ENCODE peak calls at places on chromosomes 5 and 9, in ten cellular contexts. C is kidney, E is brain microvascular endothelial cell, B is WERI-Rb-1, U is suprapubic skin, O is A549, Z is pancreas, F is lung, G is uterus, K is hepatocyte. H is an unnamed sample.

GRCh38 chr9:130929571-130930022 is 9.4 kb downstream of the FIBCD1 start:
- DNase-seq in K (no peak), O (no peak), Z (no peak), C (no peak), E (no peak), G (no peak), U (no peak), B (no peak), F (no peak), H (no peak)

GRCh38 chr5:168962323-168962722 is 338.6 kb downstream of the SLIT3 start:
- DNase-seq in C (no peak), O (no peak), U (no peak), K (no peak), F (no peak), G (no peak), Z (no peak), B (no peak), E (no peak), H (no peak)

GRCh38 chr9:129671519-129671918 is 6.1 kb downstream of the PRRX2 start:
- DNase-seq in E (no peak), Z (no peak), C (no peak), O (no peak), U (no peak), B (no peak), G (no peak), K (no peak), F (no peak), H (no peak)

GRCh38 chr5:59922220-59922619 is 28.7 kb upstream of the PDE4D start:
- DNase-seq in K (no peak), U (no peak), G (no peak), O (no peak), B (no peak), E (no peak), Z (no peak), F (no peak), C (no peak), H (no peak)

GRCh38 chr5:37831821-37832524 is 7.9 kb downstream of the GDNF start:
- DNase-seq in U (no peak), Z (no peak), B (no peak), K (no peak), F (no peak), E (no peak), G (no peak), O (no peak), C (no peak), H (no peak)

GRCh38 chr5:35319231-35320002 is 89.1 kb upstream of the PRLR start:
- DNase-seq in F (peak), U (peak), B (no peak), G (peak), Z (peak), K (peak), O (no peak), E (peak), C (peak), H (peak)

GRCh38 chr9:89395931-89396710 is 77.8 kb downstream of the SECISBP2 start:
- DNase-seq in F (no peak), Z (no peak), E (no peak), K (no peak), C (no peak), B (no peak), G (no peak), O (no peak), U (no peak), H (peak)

GRCh38 chr9:119801311-119801710 is 432.1 kb upstream of the BRINP1 start:
- DNase-seq in U (no peak), E (no peak), B (no peak), Z (no peak), G (no peak), O (no peak), C (no peak), K (no peak), F (no peak), H (no peak)

GRCh38 chr9:137168907-137169763 is 716 bp downstream of the LRRC26 start:
- DNase-seq in U (no peak), E (peak), O (peak), Z (peak), K (peak), G (no peak), C (no peak), F (no peak), B (peak), H (no peak)

GRCh38 chr5:1156754-1157460 is 44.5 kb upstream of the SLC6A19 start:
- DNase-seq in G (no peak), B (no peak), U (no peak), K (no peak), O (no peak), Z (no peak), E (no peak), F (no peak), C (no peak), H (no peak)

GRCh38 chr5:52709171-52709925 is 78.4 kb upstream of the ITGA1 start:
- DNase-seq in C (no peak), B (no peak), F (no peak), G (no peak), O (no peak), Z (no peak), E (peak), U (no peak), K (no peak), H (peak)

GRCh38 chr9:136283291-136284235 is 20.3 kb downstream of the CCDC187 start:
- DNase-seq in K (peak), C (peak), E (peak), Z (peak), O (peak), G (peak), B (peak), F (peak), U (no peak), H (peak)

GRCh38 chr9:124079176-124079925 is 67.8 kb downstream of the LHX2 start:
- DNase-seq in B (no peak), E (peak), U (no peak), Z (no peak), G (no peak), C (no peak), O (peak), F (no peak), K (no peak), H (no peak)

GRCh38 chr9:128143409-128144238 is 5.6 kb upstream of the LCN2 start:
- DNase-seq in O (no peak), Z (peak), K (no peak), G (no peak), U (no peak), F (no peak), B (no peak), C (peak), E (no peak), H (peak)

GRCh38 chr9:18795947-18796705 is 236.9 kb downstream of the SAXO1 start:
- DNase-seq in U (no peak), G (no peak), C (no peak), O (no peak), B (peak), Z (no peak), E (peak), F (no peak), K (no peak), H (no peak)

GRCh38 chr5:181190711-181191525 is 14.1 kb downstream of the TRIM7 start:
- DNase-seq in E (no peak), F (no peak), U (no peak), C (peak), K (peak), O (peak), G (peak), Z (peak), B (peak), H (peak)

GRCh38 chr5:110618941-110619340 is 107.5 kb downstream of the TMEM232 start:
- DNase-seq in F (no peak), U (no peak), C (no peak), O (no peak), E (no peak), K (no peak), Z (no peak), B (no peak), G (no peak), H (no peak)

GRCh38 chr5:77028631-77029375 is 1.4 kb upstream of the AGGF1 start:
- DNase-seq in G (no peak), Z (no peak), F (no peak), C (no peak), E (no peak), B (no peak), K (no peak), O (peak), U (no peak), H (no peak)
- H3K4me3 ChIP-seq in G (no peak), Z (no peak), F (no peak), C (no peak), E (no peak), B (no peak), K (no peak), O (no peak), U (no peak), H (no peak)

GRCh38 chr5:160290751-160291150 is 21.6 kb downstream of the CCNJL start:
- DNase-seq in O (no peak), G (no peak), C (no peak), Z (no peak), U (peak), F (no peak), B (no peak), E (no peak), K (no peak), H (no peak)

GRCh38 chr5:160287378-160288051 is 24.8 kb downstream of the CCNJL start:
- DNase-seq in G (no peak), K (peak), F (peak), Z (peak), C (peak), B (peak), U (no peak), E (peak), O (no peak), H (peak)

GRCh38 chr5:160291467-160291866 is 20.9 kb downstream of the CCNJL start:
- DNase-seq in K (no peak), O (no peak), B (no peak), G (no peak), F (no peak), Z (no peak), E (no peak), C (no peak), U (no peak), H (no peak)

GRCh38 chr5:160289356-160289651 is 23.1 kb downstream of the CCNJL start:
- DNase-seq in B (no peak), E (no peak), Z (no peak), U (no peak), G (no peak), F (no peak), O (no peak), K (no peak), C (no peak), H (no peak)

GRCh38 chr5:160289721-160290120 is 22.6 kb downstream of the CCNJL start:
- DNase-seq in E (no peak), G (no peak), O (no peak), K (no peak), U (no peak), C (peak), B (no peak), F (peak), Z (no peak), H (no peak)
- H3K4me3 ChIP-seq in E (no peak), G (no peak), O (no peak), K (no peak), U (no peak), C (no peak), B (no peak), F (no peak), Z (no peak), H (no peak)

GRCh38 chr9:120874226-120874839 is 2.7 kb downstream of the PHF19 start:
- DNase-seq in C (no peak), O (no peak), G (no peak), Z (no peak), E (no peak), F (no peak), U (no peak), B (no peak), K (no peak), H (no peak)

GRCh38 chr9:120873512-120873911 is 3.5 kb downstream of the PHF19 start:
- DNase-seq in G (no peak), C (peak), U (no peak), B (no peak), E (no peak), O (peak), Z (no peak), K (peak), F (no peak), H (no peak)

GRCh38 chr9:120875643-120875953 is 1.4 kb downstream of the PHF19 start:
- DNase-seq in F (no peak), E (no peak), K (no peak), Z (no peak), B (no peak), G (no peak), U (no peak), O (no peak), C (no peak), H (no peak)

GRCh38 chr9:120875954-120876841 is 790 bp downstream of the PHF19 start:
- DNase-seq in C (peak), E (peak), K (peak), B (peak), F (peak), Z (peak), O (peak), G (peak), U (peak), H (peak)

GRCh38 chr9:120874861-120875565 is 2.0 kb downstream of the PHF19 start:
- DNase-seq in U (no peak), B (no peak), O (no peak), E (no peak), Z (no peak), C (no peak), G (no peak), F (no peak), K (no peak), H (no peak)
- H3K4me3 ChIP-seq in U (no peak), B (no peak), O (peak), E (no peak), Z (no peak), C (no peak), G (no peak), F (no peak), K (no peak), H (no peak)

GRCh38 chr5:139481580-139482049 is 943 bp downstream of the STING1 start:
- DNase-seq in K (no peak), C (no peak), U (no peak), B (no peak), Z (no peak), G (peak), F (no peak), O (no peak), E (no peak), H (peak)
- H3K4me3 ChIP-seq in K (no peak), C (peak), U (peak), B (no peak), Z (no peak), G (peak), F (peak), O (no peak), E (peak), H (no peak)

DNA sequence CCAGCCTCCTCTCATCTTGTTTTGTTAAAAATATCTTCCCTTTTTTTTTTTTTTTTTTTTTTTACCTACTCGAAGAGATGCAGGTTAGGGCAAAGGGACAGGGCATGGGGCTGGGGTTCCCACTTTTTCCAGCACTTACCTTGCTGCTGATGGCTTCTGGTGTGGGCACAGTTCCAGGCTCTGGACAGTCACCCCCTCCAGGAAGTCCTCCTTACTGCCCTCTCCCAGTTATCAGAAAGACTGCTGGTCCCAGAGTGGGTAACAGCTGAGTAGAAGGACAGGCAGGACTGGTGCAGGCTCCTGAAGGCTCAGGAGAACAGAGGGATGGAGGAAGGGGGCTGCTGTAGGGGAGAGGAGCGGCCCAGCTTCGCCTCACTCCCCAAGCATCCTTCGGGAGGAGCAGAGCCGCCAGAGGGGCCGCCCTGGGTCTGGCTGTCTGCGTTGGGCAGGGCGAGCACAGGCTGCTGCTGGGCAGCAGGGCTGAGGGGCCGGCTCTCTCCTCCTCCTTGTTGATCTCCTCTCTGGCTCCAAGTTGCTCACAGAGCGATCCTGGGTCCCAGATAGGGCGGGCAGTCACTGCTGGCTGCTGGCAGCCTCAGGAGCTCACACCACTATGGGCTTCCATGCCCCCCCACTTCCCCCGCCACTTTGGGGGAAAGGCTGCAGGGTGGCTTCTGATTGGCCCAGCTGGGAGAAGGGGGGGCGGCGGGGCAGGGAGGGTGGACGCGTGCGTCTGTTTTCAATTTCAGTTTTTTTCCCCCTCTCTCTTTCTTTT is at the start of gene PDGFRB:
- DNase-seq in K (peak), O (no peak), U (peak), E (peak), G (peak), F (peak), B (no peak), Z (no peak), C (peak), H (peak)
- H3K4me3 ChIP-seq in K (peak), O (no peak), U (peak), E (peak), G (peak), F (peak), B (no peak), Z (no peak), C (peak), H (no peak)

GRCh38 chr5:92561362-92562006 is 1019.5 kb downstream of the NR2F1-AS1 start:
- DNase-seq in E (no peak), U (no peak), B (no peak), G (no peak), C (no peak), O (peak), Z (no peak), F (no peak), K (no peak), H (no peak)

GRCh38 chr5:92559331-92559730 is 1021.7 kb downstream of the NR2F1-AS1 start:
- DNase-seq in G (no peak), B (no peak), F (no peak), E (no peak), K (no peak), O (no peak), Z (no peak), C (no peak), U (no peak), H (no peak)

GRCh38 chr5:92560698-92561361 is 1020.2 kb downstream of the NR2F1-AS1 start:
- DNase-seq in O (peak), Z (no peak), K (peak), F (no peak), B (no peak), G (no peak), U (no peak), C (no peak), E (peak), H (no peak)

GRCh38 chr5:92559743-92560142 is 1021.3 kb downstream of the NR2F1-AS1 start:
- DNase-seq in B (no peak), E (peak), O (peak), K (no peak), G (no peak), F (no peak), U (no peak), Z (no peak), C (no peak), H (no peak)

DNA sequence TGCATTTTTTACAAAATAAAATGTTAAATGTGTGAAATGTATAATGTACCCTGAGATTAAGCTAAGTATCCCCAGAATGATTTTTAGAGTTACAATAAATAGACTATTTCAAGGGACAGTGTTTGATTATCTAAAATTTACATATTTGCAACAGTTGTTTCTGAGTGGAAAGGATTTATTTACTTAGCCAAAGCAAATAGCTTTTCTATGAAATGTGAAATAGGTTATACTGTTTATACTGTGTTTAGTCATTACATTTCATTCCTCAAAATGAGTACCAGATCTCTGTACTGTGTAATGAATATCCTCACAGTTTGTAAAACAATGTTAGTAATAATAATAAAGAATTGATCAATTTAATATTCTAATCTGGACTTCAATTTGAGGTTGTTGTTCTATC is 1019.0 kb downstream of the NR2F1-AS1 start:
- DNase-seq in C (no peak), O (no peak), K (no peak), Z (no peak), G (no peak), U (no peak), E (no peak), F (no peak), B (no peak), H (no peak)
- H3K4me3 ChIP-seq in C (no peak), O (peak), K (no peak), Z (no peak), G (no peak), U (no peak), E (no peak), F (no peak), B (no peak), H (no peak)

GRCh38 chr5:6847896-6848295 is 134.7 kb downstream of the TENT4A start:
- DNase-seq in O (no peak), U (no peak), F (no peak), E (no peak), Z (no peak), G (no peak), K (no peak), C (no peak), B (no peak), H (no peak)

GRCh38 chr5:6843821-6844220 is 130.6 kb downstream of the TENT4A start:
- DNase-seq in C (no peak), K (no peak), G (no peak), F (no peak), Z (no peak), B (no peak), U (no peak), O (no peak), E (no peak), H (no peak)

GRCh38 chr5:6850033-6850432 is 136.8 kb downstream of the TENT4A start:
- DNase-seq in Z (no peak), C (no peak), U (no peak), E (no peak), G (no peak), B (no peak), F (no peak), O (no peak), K (no peak), H (no peak)

GRCh38 chr5:6845856-6846255 is 132.6 kb downstream of the TENT4A start:
- DNase-seq in U (no peak), Z (no peak), B (no peak), E (no peak), F (no peak), O (no peak), G (no peak), C (no peak), K (no peak), H (no peak)

GRCh38 chr5:6849569-6849968 is 136.3 kb downstream of the TENT4A start:
- DNase-seq in U (no peak), B (no peak), O (no peak), C (no peak), K (no peak), E (no peak), Z (no peak), F (no peak), G (no peak), H (no peak)
- H3K4me3 ChIP-seq in U (no peak), B (no peak), O (no peak), C (no peak), K (no peak), E (no peak), Z (no peak), F (no peak), G (no peak), H (no peak)

H was measured in mucosa of descending colon.